ENCODE peak calls at places on chromosomes 12 and 14, in ten cellular contexts. L is NCI-H1092; D is activated CD4-positive, alpha-beta memory T cell treated with anti-CD3 and anti-CD28 coated beads for 36 hours; G is endothelial cell; B is SK-MEL-5; N is activated naive CD4-positive, alpha-beta T cell; W is M059J; X is SHP77; R is neuronal stem cell; U is breast epithelium. H is an unnamed sample.

GRCh38 chr12:79006306-79006705 is 141.7 kb downstream of the SYT1 start:
- DNase-seq in L (no peak), G (no peak), R (no peak), W (peak), X (no peak), U (no peak), D (no peak), B (peak), N (no peak), H (no peak)

GRCh38 chr12:88247241-88247643 is 105.1 kb downstream of the TMTC3 start:
- DNase-seq in U (no peak), B (no peak), W (peak), D (no peak), R (no peak), X (no peak), N (no peak), L (no peak), G (no peak), H (no peak)

GRCh38 chr12:116426391-116427136 is 132.6 kb upstream of the MAP1LC3B2 start:
- DNase-seq in W (peak), R (no peak), L (no peak), X (no peak), G (peak), B (peak), U (no peak), N (no peak), D (no peak), H (peak)

GRCh38 chr12:115849262-115849943 is 428.1 kb downstream of the MED13L start:
- DNase-seq in D (no peak), R (no peak), L (no peak), G (no peak), X (no peak), W (no peak), N (no peak), B (no peak), U (no peak), H (no peak)

GRCh38 chr12:125704803-125705202 is 639.6 kb downstream of the AACS start:
- DNase-seq in B (no peak), G (no peak), D (no peak), U (no peak), N (no peak), R (no peak), W (no peak), L (no peak), X (no peak), H (no peak)

GRCh38 chr12:57216931-57217871 is 607 bp downstream of the NXPH4 start:
- DNase-seq in G (no peak), B (no peak), X (no peak), W (peak), N (no peak), D (no peak), L (peak), U (no peak), R (no peak), H (no peak)

GRCh38 chr12:105072888-105073488 is 11.3 kb downstream of the ALDH1L2 start:
- DNase-seq in L (no peak), N (no peak), X (no peak), U (no peak), G (no peak), D (no peak), W (no peak), R (no peak), B (no peak), H (no peak)

GRCh38 chr12:71947645-71948105 is 9.0 kb downstream of the TPH2 start:
- DNase-seq in D (no peak), B (no peak), U (peak), N (no peak), R (peak), X (peak), G (peak), L (peak), W (peak), H (peak)

GRCh38 chr12:40692617-40693502 is 621 bp downstream of the CNTN1 start:
- DNase-seq in N (no peak), W (no peak), R (peak), B (no peak), X (no peak), G (peak), D (no peak), L (no peak), U (peak), H (peak)

GRCh38 chr12:109934026-109934425 is 34.0 kb downstream of the TCHP start:
- DNase-seq in B (peak), N (no peak), D (peak), W (peak), R (no peak), G (no peak), U (no peak), L (no peak), X (no peak), H (no peak)

GRCh38 chr12:93773122-93773871 is 96.1 kb downstream of the CRADD start:
- DNase-seq in L (no peak), W (peak), D (peak), N (no peak), R (no peak), U (no peak), X (no peak), G (no peak), B (peak), H (no peak)

GRCh38 chr12:3727354-3727753 is 25.6 kb downstream of the CRACR2A start:
- DNase-seq in W (no peak), N (no peak), D (no peak), G (no peak), B (no peak), L (no peak), U (no peak), R (no peak), X (no peak), H (no peak)

GRCh38 chr12:43636706-43637105 is 84.7 kb upstream of the ADAMTS20 start:
- DNase-seq in D (no peak), R (no peak), W (no peak), U (no peak), G (no peak), L (no peak), B (no peak), X (no peak), N (no peak), H (no peak)

GRCh38 chr14:59342516-59343484 is 122.4 kb downstream of the GPR135 start:
- DNase-seq in W (peak), G (no peak), R (no peak), B (no peak), U (no peak), D (no peak), L (no peak), N (no peak), X (no peak), H (no peak)

GRCh38 chr12:31412292-31412801 is 86.4 kb upstream of the SINHCAF start:
- DNase-seq in G (no peak), X (no peak), N (no peak), U (no peak), R (no peak), W (no peak), D (no peak), B (no peak), L (no peak), H (no peak)

H was measured in H9.